ENCODE peak calls at places on chromosomes 1 and 21, in seven cellular contexts. Q, W, H, L, S, Y and N are unnamed samples.

GRCh38 chr1:63592536-63593302 is 492 bp upstream of the PGM1 start:
- DNase-seq in L (no peak), Q (no peak), H (peak; percentile 18), W (no peak), S (no peak), Y (peak; percentile 27), N (no peak)

GRCh38 chr1:46757256-46757955 is 38.5 kb upstream of the EFCAB14 start:
- DNase-seq in Y (no peak), S (no peak), H (no peak), L (peak; percentile 28), W (peak; percentile 58), Q (no peak), N (no peak)

GRCh38 chr1:117267232-117267774 is 56.6 kb upstream of the VTCN1 start:
- DNase-seq in S (no peak), Q (no peak), H (no peak), L (no peak), Y (no peak), W (no peak), N (no peak)

GRCh38 chr1:176639136-176639535 is 176.2 kb downstream of the PAPPA2 start:
- DNase-seq in W (no peak), L (no peak), Y (no peak), Q (no peak), S (no peak), H (no peak), N (no peak)

GRCh38 chr21:31612889-31613785 is 46.4 kb upstream of the SOD1 start:
- DNase-seq in Y (no peak), Q (no peak), H (no peak), S (no peak), W (no peak), L (peak; percentile 67), N (no peak)

GRCh38 chr1:3677411-3677944 is 25.2 kb downstream of the TP73 start:
- DNase-seq in Q (no peak), W (no peak), H (no peak), Y (no peak), S (peak; percentile 33), L (no peak), N (no peak)

GRCh38 chr1:243287652-243288051 is 31.8 kb downstream of the SDCCAG8 start:
- DNase-seq in W (peak; percentile 96), Y (peak; percentile 87), H (no peak), S (no peak), L (no peak), Q (peak; percentile 57), N (no peak)

GRCh38 chr1:45880930-45881329 is 77.5 kb downstream of the MAST2 start:
- DNase-seq in S (no peak), H (no peak), Q (no peak), Y (peak; percentile 27), L (no peak), W (peak; percentile 51), N (no peak)

GRCh38 chr1:13662498-13662897 is 37.5 kb upstream of the PRDM2 start:
- DNase-seq in H (no peak), Q (no peak), L (no peak), Y (peak; percentile 50), W (peak; percentile 9), S (no peak), N (no peak)

GRCh38 chr1:221101792-221102191 is 222.5 kb downstream of the HLX start:
- DNase-seq in Y (peak; percentile 79), L (no peak), S (no peak), Q (no peak), H (no peak), W (peak; percentile 87), N (no peak)

GRCh38 chr1:5651496-5651895 is 340.7 kb downstream of the NPHP4 start:
- DNase-seq in H (no peak), Q (no peak), W (no peak), L (no peak), S (no peak), Y (no peak), N (no peak)

GRCh38 chr1:153490272-153491051 is 30.0 kb upstream of the S100A7 start:
- DNase-seq in W (peak; percentile 96), S (peak; percentile 23), Q (no peak), H (peak; percentile 93), L (no peak), Y (peak; percentile 98), N (no peak)

GRCh38 chr1:170929835-170930554 is 5.3 kb upstream of the MROH9 start:
- DNase-seq in H (peak; percentile 38), S (no peak), Y (peak; percentile 73), Q (peak; percentile 6), L (peak; percentile 69), W (peak; percentile 48), N (no peak)

GRCh38 chr1:23367791-23368561 is 1.7 kb downstream of the ZNF436 start:
- DNase-seq in Y (peak; percentile 99), S (peak; percentile 97), L (peak; percentile 100), Q (peak; percentile 96), W (peak; percentile 95), H (peak; percentile 95), N (peak; percentile 99)

GRCh38 chr1:23367451-23367790 is 2.2 kb downstream of the ZNF436 start:
- DNase-seq in Y (no peak), L (peak; percentile 24), S (no peak), Q (no peak), W (no peak), H (no peak), N (no peak)

GRCh38 chr1:23368562-23369334 is 888 bp downstream of the ZNF436 start:
- DNase-seq in Y (peak; percentile 88), W (peak; percentile 82), H (no peak), L (peak; percentile 99), S (peak; percentile 91), Q (peak; percentile 95), N (peak; percentile 82)

GRCh38 chr1:23366598-23366997 is 3.0 kb downstream of the ZNF436 start:
- DNase-seq in Y (no peak), H (no peak), L (no peak), W (no peak), S (no peak), Q (no peak), N (no peak)

DNA sequence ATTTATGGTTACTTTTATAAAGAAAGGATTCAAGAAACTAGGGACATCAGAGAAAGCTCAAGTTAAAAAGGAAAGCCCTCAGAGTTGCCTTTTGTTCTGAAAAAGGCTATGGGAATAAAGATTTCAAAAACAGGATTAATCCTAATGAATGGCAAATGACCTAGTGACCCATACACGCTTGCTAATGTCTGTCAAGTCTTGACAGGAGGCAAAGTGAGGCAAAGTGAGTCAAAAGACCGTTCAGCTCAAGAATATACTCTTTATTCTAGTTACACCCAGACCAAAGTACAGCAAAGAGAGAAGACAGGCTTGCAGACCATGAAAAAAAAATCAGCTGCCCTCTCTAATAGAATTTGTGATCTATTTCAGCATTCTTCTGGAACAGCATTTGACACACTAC is 3.5 kb downstream of the ZNF436 start:
- DNase-seq in H (no peak), Q (no peak), S (no peak), W (no peak), Y (no peak), L (no peak), N (no peak)
- H3K4me3 ChIP-seq in H (no peak overlapping the region), Q (no peak overlapping the region), S (no peak overlapping the region), W (no peak overlapping the region), Y (no peak overlapping the region), L (no peak overlapping the region), N (peak overlapping the region; percentile 93)

DNA sequence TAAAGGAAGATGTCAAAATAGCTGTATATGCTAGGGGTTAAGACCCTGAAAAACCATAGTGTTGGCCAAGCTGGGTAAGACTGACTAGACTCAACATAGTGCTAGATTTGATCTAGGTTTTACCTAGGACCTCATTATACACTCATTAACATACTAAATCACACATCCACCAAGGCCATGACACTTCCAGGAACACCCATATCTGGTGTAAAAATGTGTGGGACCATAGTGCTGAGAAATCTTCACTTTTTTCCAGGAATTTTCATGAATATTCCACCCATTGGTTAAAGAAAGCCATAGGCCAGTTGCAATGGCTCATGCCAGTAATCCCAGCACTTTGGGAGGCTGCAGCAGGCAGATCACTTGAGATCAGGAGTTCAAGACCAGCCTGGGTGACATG is 34.0 kb upstream of the ACADM start:
- DNase-seq in Q (no peak), Y (no peak), H (no peak), S (no peak), W (no peak), L (no peak), N (no peak)
- TF ChIP-seq CTCF in Q (no peak), Y (no peak), H (no peak), S (no peak), W (no peak), L (no peak), N (no peak)

GRCh38 chr1:184487561-184488200 is 100.9 kb downstream of the C1orf21 start:
- DNase-seq in L (no peak), H (no peak), W (no peak), Y (peak; percentile 58), Q (no peak), S (no peak), N (no peak)

GRCh38 chr1:184489908-184490307 is 103.1 kb downstream of the C1orf21 start:
- DNase-seq in H (no peak), Q (no peak), Y (no peak), L (no peak), S (no peak), W (no peak), N (no peak)

GRCh38 chr1:184493987-184494388 is 107.2 kb downstream of the C1orf21 start:
- DNase-seq in L (no peak), Q (no peak), H (no peak), Y (no peak), S (no peak), W (no peak), N (no peak)

GRCh38 chr1:184494929-184495328 is 108.1 kb downstream of the C1orf21 start:
- DNase-seq in Q (peak; percentile 39), Y (no peak), S (no peak), L (no peak), W (no peak), H (no peak), N (no peak)

DNA sequence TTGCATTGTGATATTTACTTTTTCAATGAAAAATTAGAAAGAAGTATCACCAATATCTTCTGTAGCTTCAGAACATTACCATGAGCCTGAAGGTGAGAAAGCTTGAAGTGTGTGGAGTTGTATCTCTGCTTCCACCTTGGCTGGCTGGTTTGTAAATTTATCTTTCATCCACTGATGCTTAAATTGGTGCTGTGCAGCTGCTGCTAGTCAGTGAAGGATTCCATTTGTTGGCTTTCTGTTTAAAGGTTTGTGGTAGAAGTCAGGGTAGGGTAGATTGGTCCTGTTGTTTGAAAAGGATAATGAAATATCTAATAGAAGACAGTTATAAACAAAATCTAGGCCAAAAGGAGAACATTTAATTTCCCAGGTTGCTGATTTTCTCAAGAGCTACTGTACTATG is 105.7 kb downstream of the C1orf21 start:
- DNase-seq in W (no peak), H (no peak), L (no peak), Y (no peak), S (no peak), Q (no peak), N (no peak)
- H3K27me3 ChIP-seq in W (no peaks in the 10 kb centered on the region), H (no peaks in the 10 kb centered on the region), L (no peaks in the 10 kb centered on the region), Y (no peaks in the 10 kb centered on the region), S (no peaks in the 10 kb centered on the region), Q (no peaks in the 10 kb centered on the region), N (no peaks in the 10 kb centered on the region)

GRCh38 chr1:92442351-92442750 is 44.4 kb downstream of the GFI1 start:
- DNase-seq in H (no peak), W (no peak), L (no peak), Q (no peak), Y (no peak), S (no peak), N (peak; percentile 48)

GRCh38 chr1:92439291-92439690 is 47.4 kb downstream of the GFI1 start:
- DNase-seq in W (no peak), Q (no peak), L (no peak), S (no peak), Y (no peak), H (no peak), N (no peak)

GRCh38 chr1:92444351-92444750 is 42.4 kb downstream of the GFI1 start:
- DNase-seq in Q (no peak), S (no peak), L (no peak), W (peak; percentile 55), Y (peak; percentile 15), H (no peak), N (no peak)

GRCh38 chr1:92443893-92444292 is 42.8 kb downstream of the GFI1 start:
- DNase-seq in S (no peak), Q (no peak), H (no peak), L (no peak), W (no peak), Y (no peak), N (no peak)

GRCh38 chr1:92441316-92442311 is 45.1 kb downstream of the GFI1 start:
- DNase-seq in S (no peak), L (peak; percentile 37), Y (no peak), H (no peak), Q (no peak), W (no peak), N (no peak)
- H3K4me3 ChIP-seq in S (no peak overlapping the region), L (no peak overlapping the region), Y (no peak overlapping the region), H (no peak overlapping the region), Q (no peak overlapping the region), W (no peak overlapping the region), N (no peak overlapping the region)